ENCODE peak calls at places on chromosomes 2 and 18, in nine cellular contexts. X, M, R, Z, F, B, W, J and Q are unnamed samples.

GRCh38 chr2:143903172-143903856 is 616.6 kb downstream of the ZEB2 start:
- DNase-seq in F (no peak), B (no peak), Z (no peak), J (no peak), X (no peak), M (no peak), R (peak), W (no peak), Q (no peak)

GRCh38 chr18:2135309-2135708 is 436.0 kb downstream of the METTL4 start:
- DNase-seq in Z (no peak), J (no peak), W (no peak), F (no peak), M (no peak), R (no peak), X (no peak), B (no peak), Q (no peak)

GRCh38 chr2:182767578-182767977 is 51.5 kb downstream of the DNAJC10 start:
- DNase-seq in X (no peak), W (peak), F (no peak), R (peak), B (peak), J (no peak), M (no peak), Z (no peak), Q (no peak)

GRCh38 chr2:40103163-40103562 is 324.1 kb upstream of the THUMPD2 start:
- DNase-seq in B (no peak), W (no peak), M (no peak), X (no peak), R (peak), Z (peak), F (no peak), J (peak), Q (no peak)

GRCh38 chr2:152446213-152446612 is 111.2 kb downstream of the FMNL2 start:
- DNase-seq in W (no peak), J (no peak), B (no peak), Z (no peak), M (no peak), X (no peak), R (no peak), F (no peak), Q (no peak)

GRCh38 chr18:32379891-32380290 is 90.8 kb downstream of the GAREM1 start:
- DNase-seq in X (no peak), M (no peak), W (no peak), F (no peak), R (peak), Z (no peak), J (no peak), B (peak), Q (no peak)

GRCh38 chr18:53219853-53220252 is 879.9 kb downstream of the DCC start:
- DNase-seq in J (no peak), F (no peak), W (no peak), B (no peak), M (no peak), R (no peak), Z (no peak), X (no peak), Q (no peak)

GRCh38 chr2:148048475-148049221 is 27.8 kb downstream of the MBD5 start:
- DNase-seq in J (no peak), W (peak), X (no peak), Z (no peak), F (no peak), M (no peak), B (peak), R (peak), Q (no peak)

GRCh38 chr18:13067124-13067523 is 76.0 kb downstream of the CEP192 start:
- DNase-seq in R (no peak), W (peak), X (no peak), M (no peak), F (no peak), Z (no peak), J (no peak), B (no peak), Q (no peak)

GRCh38 chr2:163717993-163718680 is 17.7 kb downstream of the FIGN start:
- DNase-seq in M (no peak), J (no peak), R (no peak), W (no peak), Z (no peak), F (no peak), B (no peak), X (no peak), Q (no peak)

GRCh38 chr2:75055820-75056675 is 97.6 kb downstream of the POLE4 start:
- DNase-seq in R (peak), J (no peak), B (no peak), X (no peak), Z (no peak), W (peak), M (no peak), F (no peak), Q (no peak)

GRCh38 chr2:68839260-68839833 is 31.9 kb downstream of the BMP10 start:
- DNase-seq in W (peak), R (peak), J (no peak), X (no peak), F (no peak), B (no peak), Z (no peak), M (peak), Q (no peak)

GRCh38 chr2:15041429-15041837 is 408.9 kb downstream of the LRATD1 start:
- DNase-seq in M (no peak), J (no peak), Z (no peak), F (no peak), R (no peak), W (no peak), B (no peak), X (peak), Q (no peak)

GRCh38 chr2:215918901-215919585 is 94.3 kb downstream of the MREG start:
- DNase-seq in J (no peak), R (peak), Z (no peak), F (no peak), W (peak), B (no peak), X (no peak), M (no peak), Q (no peak)
- TF ChIP-seq CTCF in J (no peak), R (no peak), Z (no peak), F (no peak), W (no peak), B (no peak), X (no peak), M (no peak), Q (no peak)

GRCh38 chr18:46641917-46642316 is 15.1 kb downstream of the LOXHD1 start:
- DNase-seq in M (no peak), F (no peak), Z (no peak), B (no peak), R (no peak), W (no peak), X (no peak), J (no peak), Q (no peak)

GRCh38 chr18:46650681-46651080 is 6.3 kb downstream of the LOXHD1 start:
- DNase-seq in W (no peak), F (no peak), B (no peak), X (no peak), R (no peak), Z (no peak), J (no peak), M (no peak), Q (no peak)

GRCh38 chr18:46649071-46649862 is 7.8 kb downstream of the LOXHD1 start:
- DNase-seq in X (no peak), Z (no peak), W (no peak), B (no peak), R (no peak), J (no peak), M (no peak), F (no peak), Q (no peak)

GRCh38 chr18:46642561-46642960 is 14.5 kb downstream of the LOXHD1 start:
- DNase-seq in J (no peak), R (no peak), M (no peak), X (no peak), B (no peak), Z (no peak), W (no peak), F (no peak), Q (no peak)

GRCh38 chr18:46646468-46646867 is 10.6 kb downstream of the LOXHD1 start:
- DNase-seq in Z (no peak), W (no peak), B (no peak), F (no peak), M (no peak), X (no peak), J (no peak), R (no peak), Q (no peak)
- TF ChIP-seq CTCF in Z (no peak), W (no peak), B (no peak), F (no peak), M (no peak), X (no peak), J (no peak), R (no peak), Q (no peak)

GRCh38 chr2:117949800-117950199 is 64.1 kb downstream of the CCDC93 start:
- DNase-seq in Z (no peak), X (no peak), J (no peak), W (no peak), R (no peak), F (no peak), M (no peak), B (no peak), Q (no peak)
- TF ChIP-seq CTCF in Z (no peak), X (no peak), J (no peak), W (no peak), R (no peak), F (no peak), M (no peak), B (no peak), Q (no peak)

DNA sequence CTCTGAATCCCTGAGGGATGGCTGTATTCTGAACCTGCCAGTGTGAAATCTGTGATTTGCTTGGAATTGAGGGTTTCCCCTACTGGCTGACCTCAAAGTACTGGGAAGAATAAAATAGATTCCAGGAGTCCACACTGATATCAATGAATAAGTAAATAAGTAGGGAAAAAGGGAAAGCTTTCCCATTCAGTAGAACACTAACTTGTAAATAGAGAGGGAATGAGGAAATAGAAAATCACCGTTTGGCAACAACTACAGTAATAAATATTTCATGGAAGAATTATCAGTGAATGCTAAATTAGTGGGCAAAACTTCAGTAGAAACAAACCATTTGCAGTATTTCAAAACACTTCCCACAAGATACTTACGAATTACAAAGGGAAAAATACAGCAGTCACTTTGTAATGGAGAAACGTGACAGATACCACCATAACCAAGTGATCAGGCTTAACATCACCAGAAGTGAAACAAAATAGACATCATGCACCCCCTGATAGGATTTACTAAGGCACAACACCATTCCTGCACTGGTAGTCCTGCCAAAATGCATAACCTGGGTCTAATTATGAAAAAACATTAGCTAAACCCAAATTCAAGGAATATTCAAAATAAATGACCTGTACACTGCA is 88.5 kb downstream of the ICA1L start:
- DNase-seq in R (no peak), J (no peak), W (no peak), X (no peak), B (no peak), M (no peak), F (no peak), Z (no peak), Q (no peak)
- TF ChIP-seq CTCF in R (no peak), J (no peak), W (no peak), X (no peak), B (no peak), M (no peak), F (no peak), Z (no peak), Q (no peak)

GRCh38 chr18:58101291-58101706 is 57.3 kb downstream of the NEDD4L start:
- DNase-seq in F (no peak), R (no peak), X (no peak), Z (no peak), W (no peak), J (no peak), B (no peak), M (no peak), Q (no peak)
- TF ChIP-seq CTCF in F (no peak), R (no peak), X (no peak), Z (no peak), W (no peak), J (no peak), B (no peak), M (no peak), Q (no peak)

GRCh38 chr2:104521247-104521646 is 332.7 kb upstream of the POU3F3 start:
- DNase-seq in B (no peak), Z (no peak), R (no peak), J (no peak), M (no peak), W (peak), X (no peak), F (no peak), Q (no peak)
- TF ChIP-seq CTCF in B (no peak), Z (no peak), R (no peak), J (no peak), M (no peak), W (no peak), X (no peak), F (no peak), Q (no peak)

GRCh38 chr2:231785413-231785812 is 832 bp upstream of the COPS7B start:
- DNase-seq in X (no peak), R (no peak), B (no peak), Z (no peak), W (peak), J (no peak), F (no peak), M (no peak), Q (no peak)

GRCh38 chr2:231786917-231787292 is 660 bp downstream of the COPS7B start:
- DNase-seq in Z (no peak), J (no peak), W (no peak), R (no peak), X (no peak), M (no peak), F (no peak), B (no peak), Q (no peak)

GRCh38 chr2:231785822-231786176 is 446 bp upstream of the COPS7B start:
- DNase-seq in X (no peak), B (no peak), J (no peak), F (no peak), Z (no peak), R (no peak), W (no peak), M (no peak), Q (no peak)

GRCh38 chr2:231781798-231782726 is 980 bp upstream of the PDE6D start:
- DNase-seq in B (peak), Z (peak), J (no peak), M (peak), X (peak), W (peak), R (peak), F (no peak), Q (no peak)

DNA sequence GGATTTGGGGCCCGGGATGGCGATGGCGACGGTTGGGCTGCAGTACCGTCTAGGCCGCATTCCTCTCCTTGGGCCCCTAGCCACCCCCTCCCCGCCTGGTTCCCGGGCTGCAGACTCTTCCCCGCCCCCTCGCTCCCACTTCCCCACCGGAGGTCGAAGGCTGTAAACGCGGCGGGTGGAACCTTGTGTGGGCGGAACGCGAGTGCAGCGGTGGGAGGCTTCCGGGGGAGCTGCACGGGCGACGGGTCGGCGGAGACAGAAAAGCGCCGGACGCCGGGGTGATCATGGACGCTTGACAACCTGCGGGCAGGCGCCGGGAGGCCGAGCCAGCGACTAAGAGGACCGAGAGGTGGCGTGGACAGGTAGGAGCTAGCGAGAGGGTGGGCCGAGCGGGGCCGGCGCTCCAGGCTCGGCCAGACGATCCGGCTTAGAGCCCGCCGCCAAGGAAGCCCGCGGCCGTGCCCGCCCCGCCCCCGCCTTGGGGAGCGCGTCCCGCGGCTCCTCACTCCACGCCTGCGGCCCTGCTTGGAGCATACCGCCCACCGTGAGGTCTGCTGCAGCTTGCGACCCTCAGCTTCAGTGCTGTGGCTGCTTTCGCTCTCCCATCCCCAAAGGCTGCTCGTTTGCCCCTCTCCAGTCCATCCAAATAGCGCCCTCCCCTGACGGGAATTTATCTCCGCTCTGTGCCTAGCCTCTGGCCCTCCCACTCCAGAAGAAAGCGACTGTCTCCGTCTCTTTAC is at the start of gene COPS7B:
- DNase-seq in M (peak), J (peak), W (peak), F (peak), B (peak), Z (peak), R (peak), X (peak), Q (peak)
- TF ChIP-seq CTCF in M (peak), J (peak), W (peak), F (no peak), B (peak), Z (peak), R (peak), X (peak), Q (no peak)

GRCh38 chr2:233446121-233446520 is 91.8 kb downstream of the DGKD start:
- DNase-seq in M (no peak), F (peak), X (no peak), B (no peak), W (no peak), Z (no peak), R (no peak), J (no peak), Q (no peak)
- TF ChIP-seq CTCF in M (no peak), F (no peak), X (no peak), B (no peak), W (no peak), Z (no peak), R (no peak), J (no peak), Q (no peak)

GRCh38 chr2:226733189-226733858 is 66.3 kb downstream of the IRS1 start:
- DNase-seq in F (no peak), B (no peak), R (no peak), M (no peak), Z (no peak), W (no peak), X (no peak), J (no peak), Q (no peak)

GRCh38 chr2:226732478-226733188 is 67.0 kb downstream of the IRS1 start:
- DNase-seq in M (no peak), W (no peak), X (no peak), J (no peak), B (no peak), Z (no peak), F (no peak), R (no peak), Q (no peak)

GRCh38 chr2:226728996-226729395 is 70.6 kb downstream of the IRS1 start:
- DNase-seq in R (peak), Z (no peak), X (no peak), J (no peak), W (no peak), B (no peak), F (no peak), M (no peak), Q (no peak)

GRCh38 chr2:226727251-226727650 is 72.4 kb downstream of the IRS1 start:
- DNase-seq in B (no peak), F (no peak), W (no peak), R (no peak), Z (no peak), J (no peak), M (no peak), X (no peak), Q (no peak)

GRCh38 chr2:226730487-226730886 is 69.1 kb downstream of the IRS1 start:
- DNase-seq in X (no peak), F (no peak), J (no peak), R (peak), W (no peak), B (peak), M (no peak), Z (peak), Q (no peak)
- TF ChIP-seq CTCF in X (no peak), F (no peak), J (peak), R (peak), W (no peak), B (peak), M (no peak), Z (no peak), Q (no peak)